ENCODE peak calls at places on chromosome 6, in seven cellular contexts. N is right atrium auricular region; V is A673; X is fibroblast of lung; F is CD8-positive, alpha-beta T cell; O is OCI-LY7; B is upper lobe of left lung. Z is an unnamed sample. For H3K36me3, the result is how much of the 10 kb centered on the place peaks cover.

GRCh38 chr6:11727995-11728961 is 50.3 kb downstream of the ADTRP start:
- DNase-seq in N (no peak), V (no peak), X (no peak), F (no peak), O (no peak), B (no peak), Z (no peak)

GRCh38 chr6:19329078-19329477 is 508.1 kb upstream of the ID4 start:
- DNase-seq in N (no peak), V (no peak), X (no peak), F (no peak), O (no peak), B (no peak), Z (no peak)

GRCh38 chr6:158043586-158044524 is 62.2 kb downstream of the SYNJ2 start:
- DNase-seq in N (peak), V (no peak), X (no peak), F (no peak), O (no peak), B (no peak), Z (peak)

GRCh38 chr6:1864496-1864895 is 254.8 kb downstream of the FOXC1 start:
- DNase-seq in N (no peak), V (no peak), X (no peak), F (no peak), O (no peak), B (no peak), Z (no peak)

GRCh38 chr6:144897441-144897921 is 612.3 kb downstream of the UTRN start:
- DNase-seq in N (no peak), V (peak), X (peak), F (no peak), O (no peak), B (no peak), Z (no peak)

GRCh38 chr6:41039060-41039998 is at the start of gene UNC5CL:
- DNase-seq in N (no peak), V (peak), X (peak), F (peak), O (peak), B (peak), Z (peak)

GRCh38 chr6:163726037-163726695 is 311.6 kb downstream of the QKI start:
- DNase-seq in N (no peak), V (no peak), X (no peak), F (no peak), O (no peak), B (no peak), Z (no peak)

GRCh38 chr6:128063850-128064539 is 163.1 kb upstream of the THEMIS start:
- DNase-seq in N (no peak), V (no peak), X (no peak), F (no peak), O (no peak), B (no peak), Z (no peak)

GRCh38 chr6:16067568-16067967 is 61.3 kb upstream of the MYLIP start:
- DNase-seq in N (no peak), V (no peak), X (no peak), F (no peak), O (no peak), B (no peak), Z (no peak)

GRCh38 chr6:5673016-5673415 is 333.7 kb downstream of the NRN1 start:
- DNase-seq in N (no peak), V (no peak), X (no peak), F (no peak), O (no peak), B (no peak), Z (no peak)

GRCh38 chr6:26360451-26361416 is 4.3 kb upstream of the BTN3A2 start:
- DNase-seq in N (no peak), V (no peak), X (no peak), F (no peak), O (peak), B (no peak), Z (no peak)

GRCh38 chr6:12348530-12349511 is 58.7 kb downstream of the EDN1 start:
- DNase-seq in N (no peak), V (peak), X (peak), F (no peak), O (no peak), B (peak), Z (no peak)

GRCh38 chr6:49570474-49571079 is 20.1 kb downstream of the C6orf141 start:
- DNase-seq in N (no peak), V (peak), X (peak), F (no peak), O (no peak), B (no peak), Z (no peak)

GRCh38 chr6:40489798-40490197 is 97.4 kb downstream of the LRFN2 start:
- DNase-seq in N (no peak), V (no peak), X (no peak), F (no peak), O (no peak), B (no peak), Z (no peak)

GRCh38 chr6:29792123-29793035 is 35.2 kb upstream of the HLA-G start:
- DNase-seq in N (peak), V (peak), X (no peak), F (peak), O (no peak), B (peak), Z (peak)

GRCh38 chr6:105346052-105346451 is 56.8 kb downstream of the PREP start:
- DNase-seq in N (no peak), V (peak), X (peak), F (no peak), O (no peak), B (no peak), Z (no peak)

GRCh38 chr6:122887941-122888340 is 98.9 kb downstream of the SMPDL3A start:
- DNase-seq in N (no peak), V (no peak), X (no peak), F (no peak), O (no peak), B (no peak), Z (no peak)

GRCh38 chr6:150624199-150624598 is 24.5 kb downstream of the PLEKHG1 start:
- DNase-seq in N (no peak), V (no peak), X (no peak), F (no peak), O (peak), B (no peak), Z (no peak)

GRCh38 chr6:150857062-150857905 is 8.2 kb upstream of the MTHFD1L start:
- DNase-seq in N (no peak), V (peak), X (peak), F (no peak), O (no peak), B (no peak), Z (no peak)

GRCh38 chr6:36697481-36697903 is at the start of gene RAB44:
- DNase-seq in N (no peak), V (no peak), X (no peak), F (no peak), O (no peak), B (peak), Z (no peak)

GRCh38 chr6:163356324-163356723 is 58.2 kb upstream of the QKI start:
- DNase-seq in N (peak), V (peak), X (peak), F (no peak), O (no peak), B (peak), Z (no peak)

GRCh38 chr6:71468038-71468437 is 179.4 kb downstream of the OGFRL1 start:
- DNase-seq in N (no peak), V (no peak), X (no peak), F (no peak), O (no peak), B (no peak), Z (no peak)

GRCh38 chr6:149365197-149365596 is 34.9 kb upstream of the SUMO4 start:
- DNase-seq in N (no peak), V (no peak), X (no peak), F (no peak), O (no peak), B (no peak), Z (no peak)

GRCh38 chr6:164640946-164641345 is 668.5 kb downstream of the C6orf118 start:
- DNase-seq in N (no peak), V (peak), X (no peak), F (no peak), O (peak), B (no peak), Z (no peak)

GRCh38 chr6:12233693-12234551 is 56.2 kb upstream of the EDN1 start:
- DNase-seq in N (no peak), V (peak), X (peak), F (peak), O (peak), B (peak), Z (no peak)

GRCh38 chr6:89941031-89941775 is 46.9 kb downstream of the GJA10 start:
- DNase-seq in N (peak), V (no peak), X (peak), F (no peak), O (no peak), B (peak), Z (peak)

GRCh38 chr6:135030056-135030473 is 24.6 kb downstream of the HBS1L start:
- DNase-seq in N (no peak), V (no peak), X (no peak), F (no peak), O (no peak), B (no peak), Z (no peak)

GRCh38 chr6:33742837-33743236 is 3.9 kb downstream of the IP6K3 start:
- DNase-seq in N (no peak), V (no peak), X (no peak), F (no peak), O (no peak), B (no peak), Z (no peak)

GRCh38 chr6:53910834-53911233 is 116.0 kb downstream of the LRRC1 start:
- DNase-seq in N (no peak), V (no peak), X (peak), F (no peak), O (no peak), B (no peak), Z (no peak)

GRCh38 chr6:37155394-37156312 is 14.3 kb upstream of the PIM1 start:
- DNase-seq in N (no peak), V (no peak), X (no peak), F (no peak), O (peak), B (no peak), Z (no peak)

GRCh38 chr6:2552648-2553154 is 198.0 kb downstream of the MYLK4 start:
- DNase-seq in N (no peak), V (no peak), X (no peak), F (no peak), O (no peak), B (no peak), Z (no peak)

GRCh38 chr6:161222706-161223234 is 51.1 kb downstream of the AGPAT4 start:
- DNase-seq in N (no peak), V (no peak), X (no peak), F (no peak), O (no peak), B (no peak), Z (no peak)

GRCh38 chr6:161226005-161226964 is 47.6 kb downstream of the AGPAT4 start:
- DNase-seq in N (no peak), V (no peak), X (no peak), F (peak), O (no peak), B (no peak), Z (no peak)

GRCh38 chr6:161227004-161227950 is 46.6 kb downstream of the AGPAT4 start:
- DNase-seq in N (no peak), V (no peak), X (peak), F (no peak), O (no peak), B (no peak), Z (no peak)

GRCh38 chr6:161225677-161226004 is 48.2 kb downstream of the AGPAT4 start:
- DNase-seq in N (no peak), V (no peak), X (no peak), F (no peak), O (no peak), B (no peak), Z (no peak)

DNA sequence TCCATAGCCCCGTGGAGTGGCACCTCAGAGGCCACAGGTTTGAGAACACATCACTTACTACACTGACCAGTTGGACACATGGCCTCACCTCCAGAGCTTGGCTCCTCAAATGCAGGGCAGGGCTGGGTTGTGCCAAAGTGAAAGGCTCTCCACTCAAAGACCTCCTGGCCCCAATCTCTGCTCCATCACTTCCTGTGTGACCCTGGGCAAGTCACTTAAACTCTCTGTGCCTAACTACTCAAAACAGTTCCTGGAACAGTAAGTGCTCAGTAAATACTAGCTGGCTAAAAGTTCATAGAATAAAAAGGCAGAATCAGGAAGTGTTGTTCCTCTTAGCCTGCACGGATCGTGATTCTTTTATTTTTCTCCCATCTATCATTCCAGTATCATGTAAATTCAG is 50.2 kb downstream of the AGPAT4 start:
- DNase-seq in N (no peak), V (no peak), X (no peak), F (no peak), O (no peak), B (no peak), Z (no peak)
- H3K36me3 ChIP-seq in N (under half), V (under half), X (under half), F (under half), O (under half), B (under half), Z (under half)

GRCh38 chr6:138912308-138912707 is 75.7 kb downstream of the REPS1 start:
- DNase-seq in N (no peak), V (no peak), X (no peak), F (no peak), O (no peak), B (no peak), Z (no peak)
- H3K36me3 ChIP-seq in N (half or more), V (under half), X (under half), F (under half), O (half or more), B (under half), Z (under half)

GRCh38 chr6:7593234-7593633 is 3.2 kb downstream of the SNRNP48 start:
- DNase-seq in N (no peak), V (no peak), X (no peak), F (no peak), O (no peak), B (no peak), Z (no peak)
- H3K36me3 ChIP-seq in N (under half), V (under half), X (under half), F (under half), O (half or more), B (under half), Z (under half)

GRCh38 chr6:166527849-166528248 is 58.6 kb downstream of the RAMACL start:
- DNase-seq in N (no peak), V (no peak), X (no peak), F (no peak), O (no peak), B (no peak), Z (no peak)
- H3K36me3 ChIP-seq in N (under half), V (under half), X (under half), F (under half), O (under half), B (under half), Z (under half)

GRCh38 chr6:17408081-17408480 is 14.7 kb downstream of the CAP2 start:
- DNase-seq in N (no peak), V (no peak), X (no peak), F (no peak), O (no peak), B (no peak), Z (no peak)

GRCh38 chr6:17410281-17410680 is 16.9 kb downstream of the CAP2 start:
- DNase-seq in N (no peak), V (no peak), X (no peak), F (no peak), O (no peak), B (no peak), Z (no peak)

GRCh38 chr6:17405944-17406245 is 12.5 kb downstream of the CAP2 start:
- DNase-seq in N (no peak), V (no peak), X (no peak), F (no peak), O (no peak), B (no peak), Z (no peak)
- H3K36me3 ChIP-seq in N (under half), V (under half), X (under half), F (under half), O (under half), B (under half), Z (under half)